ENCODE peak calls at places on chromosomes 5 and 9, in four cellular contexts. S is breast epithelium, C is tibial artery, F is SK-N-SH. W is an unnamed sample.
A peak's percentile ranks its signal among the peaks of the same experiment; 100 is the strongest.

GRCh38 chr9:15824310-15824709 is 271.5 kb downstream of the CCDC171 start:
- DNase-seq in S (no peak), C (no peak), F (no peak), W (no peak)

GRCh38 chr9:36100532-36100931 is 36.0 kb upstream of the GLIPR2 start:
- DNase-seq in S (no peak), C (no peak), F (no peak), W (no peak)

GRCh38 chr9:130332384-130332926 is 66.9 kb downstream of the HMCN2 start:
- DNase-seq in S (no peak), C (no peak), F (no peak), W (no peak)

GRCh38 chr5:72525816-72526215 is 18.6 kb upstream of the ZNF366 start:
- DNase-seq in S (no peak), C (no peak), F (no peak), W (no peak)

GRCh38 chr9:32587901-32588300 is 14.9 kb upstream of the NDUFB6 start:
- DNase-seq in S (no peak), C (no peak), F (no peak), W (no peak)

GRCh38 chr9:96245399-96245798 is 56.6 kb downstream of the HSD17B3 start:
- DNase-seq in S (no peak), C (no peak), F (no peak), W (no peak)

GRCh38 chr5:105057001-105057436 is 1494.4 kb upstream of the NUDT12 start:
- DNase-seq in S (no peak), C (no peak), F (no peak), W (no peak)

GRCh38 chr5:4661326-4661725 is 478.8 kb upstream of the ADAMTS16 start:
- DNase-seq in S (no peak), C (no peak), F (no peak), W (no peak)

GRCh38 chr5:74542477-74542876 is 98.1 kb downstream of the ENC1 start:
- DNase-seq in S (no peak), C (no peak), F (no peak), W (no peak)

GRCh38 chr5:83035373-83036170 is 41.6 kb downstream of the TMEM167A start:
- DNase-seq in S (no peak), C (peak; percentile 64), F (peak; percentile 68), W (no peak)

GRCh38 chr9:35681341-35682002 is 7.7 kb downstream of the CA9 start:
- DNase-seq in S (no peak), C (peak; percentile 78), F (no peak), W (no peak)

GRCh38 chr5:107518219-107519015 is 152.3 kb downstream of the EFNA5 start:
- DNase-seq in S (no peak), C (no peak), F (no peak), W (no peak)

GRCh38 chr5:93100976-93101375 is 480.0 kb downstream of the NR2F1-AS1 start:
- DNase-seq in S (no peak), C (no peak), F (no peak), W (no peak)

GRCh38 chr5:52800394-52801213 is 12.9 kb downstream of the ITGA1 start:
- DNase-seq in S (peak; percentile 51), C (peak; percentile 86), F (peak; percentile 46), W (peak; percentile 78)

GRCh38 chr9:122221223-122221811 is 7.4 kb downstream of the LHX6 start:
- DNase-seq in S (no peak), C (no peak), F (peak; percentile 59), W (no peak)

GRCh38 chr5:53782620-53783019 is 222.2 kb downstream of the NDUFS4 start:
- DNase-seq in S (no peak), C (no peak), F (no peak), W (no peak)

GRCh38 chr5:40288791-40289475 is 390.8 kb upstream of the PTGER4 start:
- DNase-seq in S (no peak), C (no peak), F (no peak), W (no peak)

GRCh38 chr5:151078490-151079262 is 2.2 kb downstream of the TNIP1 start:
- DNase-seq in S (no peak), C (no peak), F (no peak), W (no peak)

GRCh38 chr5:138953370-138954256 is 78.5 kb upstream of the LRRTM2 start:
- DNase-seq in S (peak; percentile 83), C (peak; percentile 92), F (peak; percentile 90), W (no peak)

GRCh38 chr5:115626444-115626823 is 598 bp upstream of the TMED7 start:
- DNase-seq in S (peak; percentile 22), C (no peak), F (no peak), W (no peak)

GRCh38 chr9:92954078-92954861 is 6.9 kb downstream of the FGD3 start:
- DNase-seq in S (peak; percentile 54), C (no peak), F (no peak), W (no peak)

GRCh38 chr5:57841671-57842375 is 359.2 kb upstream of the ACTBL2 start:
- DNase-seq in S (peak; percentile 46), C (no peak), F (no peak), W (no peak)

GRCh38 chr9:9792144-9792857 is 820.5 kb downstream of the PTPRD start:
- DNase-seq in S (no peak), C (no peak), F (no peak), W (no peak)

GRCh38 chr9:9790216-9790872 is 822.5 kb downstream of the PTPRD start:
- DNase-seq in S (no peak), C (no peak), F (peak; percentile 43), W (no peak)

DNA sequence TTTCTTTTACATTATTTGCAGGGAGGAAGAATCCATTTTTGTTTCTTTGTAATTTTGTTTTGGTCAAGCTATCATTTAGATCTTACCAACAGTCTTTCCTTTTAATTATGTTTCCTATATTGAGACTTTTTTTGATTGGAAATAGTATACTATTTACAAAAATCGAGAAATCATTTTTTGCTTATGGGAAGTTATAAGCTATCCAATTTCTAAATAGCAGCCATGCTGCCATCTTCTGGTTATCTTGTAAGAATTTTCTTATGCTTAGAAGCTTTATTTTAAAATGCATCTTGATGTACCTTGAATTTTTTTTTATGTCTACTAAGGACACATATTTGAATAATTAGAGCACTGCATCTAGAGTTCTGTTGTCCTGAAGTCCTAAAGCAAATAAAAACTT is 821.2 kb downstream of the PTPRD start:
- DNase-seq in S (no peak), C (no peak), F (no peak), W (no peak)
- TF ChIP-seq CTCF in S (no peak), C (peak; percentile 15), F (peak; percentile 50), W (no peak)

DNA sequence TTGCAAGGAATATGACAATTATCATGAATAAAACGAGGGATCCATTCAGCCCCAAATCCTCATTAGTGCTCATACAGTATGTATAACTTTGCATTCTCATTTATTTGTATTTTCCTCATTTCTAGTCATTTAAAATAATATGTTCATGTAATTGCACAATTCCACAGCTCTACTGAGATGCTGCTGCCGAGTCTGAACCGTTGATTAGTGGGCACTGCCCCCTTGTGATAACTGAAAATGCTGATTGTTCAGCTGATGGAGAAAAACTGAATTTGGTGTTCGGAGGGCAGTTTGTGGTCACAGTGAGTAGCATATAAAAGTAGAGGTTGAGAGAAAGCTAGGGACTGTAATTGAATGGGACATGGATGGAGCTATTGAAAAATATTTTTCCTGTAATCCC is 12.2 kb upstream of the GPR151 start:
- DNase-seq in S (no peak), C (no peak), F (no peak), W (no peak)
- TF ChIP-seq CTCF in S (no peak), C (peak; percentile 7), F (peak; percentile 20), W (no peak)

GRCh38 chr5:167447466-167447865 is 844.0 kb upstream of the WWC1 start:
- DNase-seq in S (no peak), C (no peak), F (no peak), W (no peak)
- TF ChIP-seq CTCF in S (no peak), C (no peak), F (no peak), W (no peak)

GRCh38 chr9:104779946-104780539 is 16.1 kb downstream of the NIPSNAP3B start:
- DNase-seq in S (no peak), C (no peak), F (no peak), W (no peak)

GRCh38 chr9:104778802-104779201 is 14.9 kb downstream of the NIPSNAP3B start:
- DNase-seq in S (no peak), C (no peak), F (no peak), W (no peak)

GRCh38 chr9:104783588-104783987 is 19.7 kb downstream of the NIPSNAP3B start:
- DNase-seq in S (no peak), C (no peak), F (no peak), W (no peak)

GRCh38 chr9:104779334-104779733 is 15.4 kb downstream of the NIPSNAP3B start:
- DNase-seq in S (no peak), C (no peak), F (no peak), W (no peak)

DNA sequence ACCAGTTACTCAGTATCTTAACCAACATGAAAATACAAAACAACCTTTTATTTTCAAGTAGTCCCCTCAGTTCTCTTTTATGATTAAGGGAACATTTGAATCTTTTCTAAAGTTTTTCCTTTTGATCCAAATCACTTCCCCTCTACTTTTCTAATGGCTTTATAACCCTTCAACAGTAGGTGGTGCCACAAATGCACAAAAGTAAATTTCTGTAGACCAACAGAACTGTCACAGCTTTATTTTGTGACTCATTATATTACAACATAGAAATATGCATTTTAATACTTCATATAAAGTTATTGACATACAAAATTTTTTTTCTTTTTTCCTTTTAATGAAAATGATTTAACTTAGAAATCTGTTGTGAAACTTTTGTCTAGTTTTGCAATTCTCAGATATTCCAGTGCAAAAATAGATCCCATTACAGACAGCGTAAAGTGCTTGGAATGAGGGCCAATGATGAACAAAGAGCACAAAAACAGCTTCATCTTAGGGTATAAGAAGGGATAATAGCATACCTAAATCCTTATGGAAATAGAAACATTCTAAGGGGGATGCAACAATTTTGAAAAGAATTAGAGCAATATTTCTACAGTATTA is 17.0 kb downstream of the NIPSNAP3B start:
- DNase-seq in S (no peak), C (no peak), F (no peak), W (no peak)
- TF ChIP-seq CTCF in S (no peak), C (peak; percentile 14), F (peak; percentile 77), W (peak; percentile 81)

DNA sequence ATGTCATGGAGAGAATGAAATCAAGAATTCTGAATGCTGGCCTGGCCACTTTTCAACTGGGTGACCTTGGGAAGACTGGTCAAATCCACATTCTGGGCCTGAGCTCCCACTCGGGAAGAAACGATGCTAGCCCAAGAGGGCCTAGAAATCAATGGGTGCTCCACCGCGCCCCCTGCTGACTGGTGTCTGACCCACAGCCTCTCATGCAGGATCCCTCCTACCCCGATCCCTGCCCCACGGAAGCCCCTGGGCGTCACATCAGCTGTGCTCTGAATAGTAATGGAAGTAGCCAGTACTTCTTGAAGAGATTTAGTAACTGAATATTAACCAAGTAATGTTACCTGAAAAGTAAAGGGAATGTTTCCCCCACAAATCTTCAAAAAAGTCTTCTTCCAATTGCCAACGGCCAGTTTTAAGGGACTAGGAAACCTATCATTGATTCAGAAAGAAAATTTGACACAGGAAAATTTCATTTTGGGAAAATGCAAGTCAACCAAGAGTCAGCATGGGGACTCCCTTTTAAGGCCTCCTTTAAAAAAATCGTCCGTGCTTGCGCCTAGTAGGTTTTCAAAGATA is 43.9 kb downstream of the CRB2 start:
- DNase-seq in S (no peak), C (no peak), F (peak; percentile 63), W (no peak)
- TF ChIP-seq CTCF in S (no peak), C (peak; percentile 11), F (peak; percentile 56), W (peak; percentile 58)

GRCh38 chr9:136947955-136948510 is 3.0 kb downstream of the C8G start:
- DNase-seq in S (no peak), C (no peak), F (peak; percentile 78), W (no peak)
- TF ChIP-seq CTCF in S (no peak), C (peak; percentile 30), F (peak; percentile 50), W (peak; percentile 37)

GRCh38 chr9:8484563-8484962 is 685.0 kb upstream of the DMAC1 start:
- DNase-seq in S (no peak), C (no peak), F (no peak), W (no peak)

GRCh38 chr9:8489845-8490244 is 690.3 kb upstream of the DMAC1 start:
- DNase-seq in S (no peak), C (no peak), F (no peak), W (no peak)

GRCh38 chr9:8492034-8492433 is 692.5 kb upstream of the DMAC1 start:
- DNase-seq in S (no peak), C (no peak), F (no peak), W (no peak)

GRCh38 chr9:8486095-8486494 is 686.5 kb upstream of the DMAC1 start:
- DNase-seq in S (no peak), C (no peak), F (peak; percentile 8), W (no peak)
- TF ChIP-seq CTCF in S (no peak), C (peak; percentile 13), F (peak; percentile 33), W (no peak)